ENCODE peak calls at places on chromosomes 6 and 20, in five cellular contexts. K is nephron progenitor cell, P is HuH-7.5, L is pulmonary artery endothelial cell, Y is heart right ventricle. W is an unnamed sample.

GRCh38 chr6:14804444-14805210 is 441.2 kb upstream of the JARID2 start:
- DNase-seq in P (no peak), L (no peak), Y (peak; percentile 90), K (no peak), W (no peak)

GRCh38 chr20:18103497-18103896 is 34.2 kb upstream of the KAT14 start:
- DNase-seq in L (no peak), K (no peak), Y (no peak), P (no peak), W (no peak)

GRCh38 chr6:89887452-89888137 is 6.7 kb upstream of the GJA10 start:
- DNase-seq in L (no peak), K (no peak), P (peak; percentile 23), Y (no peak), W (no peak)

GRCh38 chr20:19211661-19212523 is 550 bp upstream of the SLC24A3 start:
- DNase-seq in K (peak; percentile 65), P (no peak), L (no peak), Y (peak; percentile 29), W (peak; percentile 36)

GRCh38 chr20:5041433-5041832 is 40.1 kb upstream of the SLC23A2 start:
- DNase-seq in K (no peak), L (no peak), Y (no peak), P (no peak), W (no peak)

GRCh38 chr6:140343128-140343527 is 968.7 kb upstream of the CITED2 start:
- DNase-seq in P (no peak), K (no peak), L (no peak), Y (no peak), W (no peak)

GRCh38 chr6:33966536-33966935 is 162.7 kb upstream of the MLN start:
- DNase-seq in P (no peak), Y (no peak), K (no peak), L (no peak), W (no peak)

GRCh38 chr6:48087448-48087847 is 23.5 kb downstream of the PTCHD4 start:
- DNase-seq in L (no peak), Y (no peak), K (no peak), P (no peak), W (no peak)

GRCh38 chr20:42604998-42605970 is 584.4 kb downstream of the PTPRT start:
- DNase-seq in P (no peak), K (no peak), L (no peak), Y (no peak), W (no peak)

GRCh38 chr6:6025736-6026135 is 19.0 kb upstream of the NRN1 start:
- DNase-seq in Y (no peak), L (no peak), K (no peak), P (no peak), W (no peak)

GRCh38 chr6:168908887-168909286 is 344.8 kb downstream of the THBS2 start:
- DNase-seq in L (no peak), P (no peak), K (no peak), Y (no peak), W (no peak)

GRCh38 chr6:84415517-84415916 is 188.1 kb upstream of the CEP162 start:
- DNase-seq in K (no peak), P (no peak), Y (no peak), L (no peak), W (no peak)

GRCh38 chr6:115570326-115570725 is 490.4 kb downstream of the FRK start:
- DNase-seq in P (no peak), Y (no peak), L (no peak), K (no peak), W (no peak)

GRCh38 chr6:32969685-32970412 is 1.5 kb downstream of the BRD2 start:
- DNase-seq in L (no peak), P (peak; percentile 32), K (peak; percentile 76), Y (peak; percentile 73), W (peak; percentile 86)

GRCh38 chr6:154989457-154989856 is 5.7 kb upstream of the TIAM2 start:
- DNase-seq in Y (no peak), L (no peak), K (no peak), P (no peak), W (no peak)

W was measured in neuronal stem cell.